ENCODE peak calls at places on chromosomes 11 and 22, in eight cellular contexts. One of them, this sample, is unnamed.

GRCh38 chr11:19712281-19713220 is at the start of gene NAV2:
- DNase-seq in astrocyte of the spinal cord: peak; percentile 96
- DNase-seq in OCI-LY7: peak; percentile 84
- DNase-seq in fibroblast of villous mesenchyme: peak; percentile 89
- DNase-seq in thyroid gland: peak; percentile 95
- DNase-seq in testis: peak; percentile 96
- DNase-seq in B cell: peak; percentile 84
- DNase-seq in lung: peak; percentile 90
- DNase-seq in this sample: peak; percentile 93

GRCh38 chr11:34647131-34647530 is 26.2 kb downstream of the EHF start:
- DNase-seq in astrocyte of the spinal cord: no peak
- DNase-seq in OCI-LY7: no peak
- DNase-seq in fibroblast of villous mesenchyme: peak; percentile 82
- DNase-seq in thyroid gland: no peak
- DNase-seq in testis: no peak
- DNase-seq in B cell: no peak
- DNase-seq in lung: no peak
- DNase-seq in this sample: no peak

GRCh38 chr22:50269573-50270301 is 443 bp downstream of the MAPK11 start:
- DNase-seq in astrocyte of the spinal cord: peak; percentile 54
- DNase-seq in OCI-LY7: peak; percentile 59
- DNase-seq in fibroblast of villous mesenchyme: no peak
- DNase-seq in thyroid gland: peak; percentile 51
- DNase-seq in testis: peak; percentile 49
- DNase-seq in B cell: peak; percentile 70
- DNase-seq in lung: no peak
- DNase-seq in this sample: no peak

GRCh38 chr11:1570001-1570453 is 2.0 kb downstream of the DUSP8 start:
- DNase-seq in astrocyte of the spinal cord: no peak
- DNase-seq in OCI-LY7: no peak
- DNase-seq in fibroblast of villous mesenchyme: no peak
- DNase-seq in thyroid gland: no peak
- DNase-seq in testis: no peak
- DNase-seq in B cell: no peak
- DNase-seq in lung: no peak
- DNase-seq in this sample: no peak

GRCh38 chr22:36143066-36143815 is 17.3 kb downstream of the APOL3 start:
- DNase-seq in astrocyte of the spinal cord: no peak
- DNase-seq in OCI-LY7: no peak
- DNase-seq in fibroblast of villous mesenchyme: no peak
- DNase-seq in thyroid gland: no peak
- DNase-seq in testis: no peak
- DNase-seq in B cell: no peak
- DNase-seq in lung: no peak
- DNase-seq in this sample: no peak

GRCh38 chr11:116534270-116534975 is 238.4 kb downstream of the BUD13 start:
- DNase-seq in astrocyte of the spinal cord: no peak
- DNase-seq in OCI-LY7: no peak
- DNase-seq in fibroblast of villous mesenchyme: no peak
- DNase-seq in thyroid gland: no peak
- DNase-seq in testis: no peak
- DNase-seq in B cell: no peak
- DNase-seq in lung: no peak
- DNase-seq in this sample: no peak

GRCh38 chr11:71327156-71328085 is 75.0 kb upstream of the SHANK2 start:
- DNase-seq in astrocyte of the spinal cord: no peak
- DNase-seq in OCI-LY7: no peak
- DNase-seq in fibroblast of villous mesenchyme: no peak
- DNase-seq in thyroid gland: no peak
- DNase-seq in testis: no peak
- DNase-seq in B cell: no peak
- DNase-seq in lung: no peak
- DNase-seq in this sample: no peak

GRCh38 chr11:64859542-64860414 is 15.3 kb upstream of the CDC42BPG start:
- DNase-seq in astrocyte of the spinal cord: no peak
- DNase-seq in OCI-LY7: peak; percentile 85
- DNase-seq in fibroblast of villous mesenchyme: no peak
- DNase-seq in thyroid gland: no peak
- DNase-seq in testis: no peak
- DNase-seq in B cell: peak; percentile 63
- DNase-seq in lung: no peak
- DNase-seq in this sample: no peak

GRCh38 chr11:18321622-18321990 is 334 bp downstream of the HPS5 start:
- DNase-seq in astrocyte of the spinal cord: no peak
- DNase-seq in OCI-LY7: peak; percentile 41
- DNase-seq in fibroblast of villous mesenchyme: peak; percentile 12
- DNase-seq in thyroid gland: no peak
- DNase-seq in testis: no peak
- DNase-seq in B cell: no peak
- DNase-seq in lung: no peak
- DNase-seq in this sample: no peak

GRCh38 chr11:17609536-17610401 is 62.7 kb downstream of the OTOG start:
- DNase-seq in astrocyte of the spinal cord: no peak
- DNase-seq in OCI-LY7: no peak
- DNase-seq in fibroblast of villous mesenchyme: no peak
- DNase-seq in thyroid gland: no peak
- DNase-seq in testis: no peak
- DNase-seq in B cell: no peak
- DNase-seq in lung: peak; percentile 27
- DNase-seq in this sample: peak; percentile 54

GRCh38 chr11:96050435-96051182 is 126.7 kb upstream of the MTMR2 start:
- DNase-seq in astrocyte of the spinal cord: peak; percentile 61
- DNase-seq in OCI-LY7: no peak
- DNase-seq in fibroblast of villous mesenchyme: peak; percentile 92
- DNase-seq in thyroid gland: no peak
- DNase-seq in testis: no peak
- DNase-seq in B cell: no peak
- DNase-seq in lung: no peak
- DNase-seq in this sample: no peak
- TF ChIP-seq CTCF in astrocyte of the spinal cord: peak; percentile 5
- TF ChIP-seq CTCF in OCI-LY7: no peak
- TF ChIP-seq CTCF in fibroblast of villous mesenchyme: peak; percentile 15
- TF ChIP-seq CTCF in thyroid gland: no peak
- TF ChIP-seq CTCF in testis: no peak
- TF ChIP-seq CTCF in B cell: no peak
- TF ChIP-seq CTCF in lung: no peak
- TF ChIP-seq CTCF in this sample: peak; percentile 51

DNA sequence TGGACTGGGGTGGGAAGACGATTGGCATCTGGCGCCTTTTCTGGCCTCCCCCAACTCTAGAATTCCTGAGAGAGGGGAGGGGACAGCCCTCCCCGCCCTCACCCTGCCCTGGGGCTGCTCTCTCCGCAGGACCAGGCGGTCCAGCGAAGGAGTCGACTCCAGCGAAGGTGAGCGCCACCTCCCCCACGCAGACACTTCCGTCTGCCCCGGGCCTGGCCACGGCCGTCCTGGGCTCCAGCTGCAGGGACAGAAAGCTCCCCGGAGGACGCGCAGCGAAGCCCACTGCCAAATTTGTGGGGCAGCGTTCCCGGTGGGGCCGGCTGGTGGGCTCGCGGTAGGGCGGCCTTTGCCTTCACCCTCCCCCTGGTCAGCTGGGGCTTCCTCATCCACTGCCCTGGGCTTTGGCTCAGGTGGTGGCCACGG is 670 bp downstream of the SSH3 start:
- DNase-seq in astrocyte of the spinal cord: no peak
- DNase-seq in OCI-LY7: no peak
- DNase-seq in fibroblast of villous mesenchyme: peak; percentile 17
- DNase-seq in thyroid gland: peak; percentile 68
- DNase-seq in testis: no peak
- DNase-seq in B cell: no peak
- DNase-seq in lung: no peak
- DNase-seq in this sample: no peak
- TF ChIP-seq CTCF in astrocyte of the spinal cord: no peak
- TF ChIP-seq CTCF in OCI-LY7: no peak
- TF ChIP-seq CTCF in fibroblast of villous mesenchyme: no peak
- TF ChIP-seq CTCF in thyroid gland: no peak
- TF ChIP-seq CTCF in testis: no peak
- TF ChIP-seq CTCF in B cell: no peak
- TF ChIP-seq CTCF in lung: no peak
- TF ChIP-seq CTCF in this sample: no peak

GRCh38 chr11:75997273-75997552 is 182.2 kb downstream of the UVRAG start:
- DNase-seq in astrocyte of the spinal cord: no peak
- DNase-seq in OCI-LY7: no peak
- DNase-seq in fibroblast of villous mesenchyme: no peak
- DNase-seq in thyroid gland: no peak
- DNase-seq in testis: no peak
- DNase-seq in B cell: no peak
- DNase-seq in lung: no peak
- DNase-seq in this sample: no peak
- TF ChIP-seq CTCF in astrocyte of the spinal cord: no peak
- TF ChIP-seq CTCF in OCI-LY7: no peak
- TF ChIP-seq CTCF in fibroblast of villous mesenchyme: no peak
- TF ChIP-seq CTCF in thyroid gland: no peak
- TF ChIP-seq CTCF in testis: no peak
- TF ChIP-seq CTCF in B cell: no peak
- TF ChIP-seq CTCF in lung: no peak
- TF ChIP-seq CTCF in this sample: no peak

DNA sequence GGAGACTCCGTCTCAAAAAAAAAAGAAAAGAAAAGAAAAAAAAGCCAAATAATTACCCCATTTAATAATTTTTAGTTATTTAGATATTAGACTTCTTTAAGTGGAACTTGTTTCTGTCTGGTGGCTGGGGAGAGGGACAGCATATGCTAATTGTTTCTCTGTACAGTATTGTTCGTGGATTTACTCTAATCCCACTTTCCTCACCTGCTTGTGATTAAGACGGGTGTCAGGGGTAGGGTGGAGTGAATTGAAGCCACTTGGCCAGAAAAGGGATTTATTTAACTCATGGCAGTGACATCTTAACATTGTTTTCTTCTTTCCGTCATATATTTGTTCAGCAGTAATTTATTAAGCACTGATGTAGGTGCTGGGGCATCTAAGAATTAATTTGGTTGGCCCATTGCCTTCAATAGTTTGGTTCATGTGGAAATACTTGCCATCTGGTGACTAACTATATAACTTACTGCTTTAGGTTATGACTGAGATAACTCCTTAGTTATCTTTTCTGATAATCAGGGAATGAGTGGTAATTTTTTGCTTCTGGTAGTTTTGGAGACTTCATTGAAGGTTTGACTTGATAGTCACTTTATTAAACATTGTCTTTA is 4.6 kb downstream of the TNRC6B start:
- DNase-seq in astrocyte of the spinal cord: no peak
- DNase-seq in OCI-LY7: no peak
- DNase-seq in fibroblast of villous mesenchyme: no peak
- DNase-seq in thyroid gland: no peak
- DNase-seq in testis: no peak
- DNase-seq in B cell: no peak
- DNase-seq in lung: no peak
- DNase-seq in this sample: no peak
- TF ChIP-seq CTCF in astrocyte of the spinal cord: no peak
- TF ChIP-seq CTCF in OCI-LY7: no peak
- TF ChIP-seq CTCF in fibroblast of villous mesenchyme: no peak
- TF ChIP-seq CTCF in thyroid gland: no peak
- TF ChIP-seq CTCF in testis: no peak
- TF ChIP-seq CTCF in B cell: no peak
- TF ChIP-seq CTCF in lung: no peak
- TF ChIP-seq CTCF in this sample: no peak

GRCh38 chr11:118898400-118899295 is 15.0 kb downstream of the CXCR5 start:
- DNase-seq in astrocyte of the spinal cord: no peak
- DNase-seq in OCI-LY7: no peak
- DNase-seq in fibroblast of villous mesenchyme: no peak
- DNase-seq in thyroid gland: no peak
- DNase-seq in testis: no peak
- DNase-seq in B cell: no peak
- DNase-seq in lung: no peak
- DNase-seq in this sample: peak; percentile 70

GRCh38 chr11:118897721-118898310 is 14.1 kb downstream of the CXCR5 start:
- DNase-seq in astrocyte of the spinal cord: no peak
- DNase-seq in OCI-LY7: no peak
- DNase-seq in fibroblast of villous mesenchyme: no peak
- DNase-seq in thyroid gland: no peak
- DNase-seq in testis: no peak
- DNase-seq in B cell: peak; percentile 29
- DNase-seq in lung: no peak
- DNase-seq in this sample: no peak

GRCh38 chr11:118900535-118901384 is 17.1 kb downstream of the CXCR5 start:
- DNase-seq in astrocyte of the spinal cord: no peak
- DNase-seq in OCI-LY7: no peak
- DNase-seq in fibroblast of villous mesenchyme: no peak
- DNase-seq in thyroid gland: no peak
- DNase-seq in testis: no peak
- DNase-seq in B cell: no peak
- DNase-seq in lung: no peak
- DNase-seq in this sample: no peak

GRCh38 chr11:118899706-118900360 is 16.1 kb downstream of the CXCR5 start:
- DNase-seq in astrocyte of the spinal cord: no peak
- DNase-seq in OCI-LY7: no peak
- DNase-seq in fibroblast of villous mesenchyme: no peak
- DNase-seq in thyroid gland: no peak
- DNase-seq in testis: no peak
- DNase-seq in B cell: no peak
- DNase-seq in lung: no peak
- DNase-seq in this sample: no peak

GRCh38 chr11:118899296-118899688 is 15.6 kb downstream of the CXCR5 start:
- DNase-seq in astrocyte of the spinal cord: no peak
- DNase-seq in OCI-LY7: no peak
- DNase-seq in fibroblast of villous mesenchyme: no peak
- DNase-seq in thyroid gland: no peak
- DNase-seq in testis: no peak
- DNase-seq in B cell: no peak
- DNase-seq in lung: no peak
- DNase-seq in this sample: no peak
- TF ChIP-seq CTCF in astrocyte of the spinal cord: no peak
- TF ChIP-seq CTCF in OCI-LY7: no peak
- TF ChIP-seq CTCF in fibroblast of villous mesenchyme: no peak
- TF ChIP-seq CTCF in thyroid gland: no peak
- TF ChIP-seq CTCF in testis: no peak
- TF ChIP-seq CTCF in B cell: no peak
- TF ChIP-seq CTCF in lung: no peak
- TF ChIP-seq CTCF in this sample: no peak

GRCh38 chr11:70271635-70271953 is 1.1 kb downstream of the PPFIA1 start:
- DNase-seq in astrocyte of the spinal cord: no peak
- DNase-seq in OCI-LY7: no peak
- DNase-seq in fibroblast of villous mesenchyme: no peak
- DNase-seq in thyroid gland: no peak
- DNase-seq in testis: no peak
- DNase-seq in B cell: no peak
- DNase-seq in lung: no peak
- DNase-seq in this sample: no peak

GRCh38 chr11:70272009-70272408 is 1.5 kb downstream of the PPFIA1 start:
- DNase-seq in astrocyte of the spinal cord: no peak
- DNase-seq in OCI-LY7: no peak
- DNase-seq in fibroblast of villous mesenchyme: no peak
- DNase-seq in thyroid gland: no peak
- DNase-seq in testis: no peak
- DNase-seq in B cell: no peak
- DNase-seq in lung: no peak
- DNase-seq in this sample: no peak

GRCh38 chr11:70268526-70268925 is 2.0 kb upstream of the PPFIA1 start:
- DNase-seq in astrocyte of the spinal cord: no peak
- DNase-seq in OCI-LY7: no peak
- DNase-seq in fibroblast of villous mesenchyme: no peak
- DNase-seq in thyroid gland: no peak
- DNase-seq in testis: no peak
- DNase-seq in B cell: no peak
- DNase-seq in lung: no peak
- DNase-seq in this sample: no peak

GRCh38 chr11:70270877-70271634 is 566 bp downstream of the PPFIA1 start:
- DNase-seq in astrocyte of the spinal cord: peak; percentile 42
- DNase-seq in OCI-LY7: peak; percentile 48
- DNase-seq in fibroblast of villous mesenchyme: peak; percentile 75
- DNase-seq in thyroid gland: peak; percentile 55
- DNase-seq in testis: peak; percentile 25
- DNase-seq in B cell: peak; percentile 80
- DNase-seq in lung: peak; percentile 29
- DNase-seq in this sample: no peak

GRCh38 chr11:70270104-70270876 is at the start of gene PPFIA1:
- DNase-seq in astrocyte of the spinal cord: peak; percentile 94
- DNase-seq in OCI-LY7: peak; percentile 97
- DNase-seq in fibroblast of villous mesenchyme: peak; percentile 93
- DNase-seq in thyroid gland: peak; percentile 97
- DNase-seq in testis: peak; percentile 97
- DNase-seq in B cell: peak; percentile 99
- DNase-seq in lung: peak; percentile 93
- DNase-seq in this sample: peak; percentile 95
- TF ChIP-seq CTCF in astrocyte of the spinal cord: no peak
- TF ChIP-seq CTCF in OCI-LY7: no peak
- TF ChIP-seq CTCF in fibroblast of villous mesenchyme: no peak
- TF ChIP-seq CTCF in thyroid gland: no peak
- TF ChIP-seq CTCF in testis: no peak
- TF ChIP-seq CTCF in B cell: no peak
- TF ChIP-seq CTCF in lung: no peak
- TF ChIP-seq CTCF in this sample: no peak